ENCODE peak calls at places on chromosomes 16 and 17, in four cellular contexts. E is GM12878, K is SK-N-SH, G is K562. U is an unnamed sample.

GRCh38 chr16:6446370-6446769 is 886.3 kb upstream of the RBFOX1 start:
- DNase-seq in E (no peak), K (no peak), G (no peak), U (no peak)

GRCh38 chr16:85051067-85051709 is 23.6 kb downstream of the KIAA0513 start:
- DNase-seq in E (no peak), K (no peak), G (no peak), U (no peak)

GRCh38 chr17:3513305-3514035 is 37.7 kb downstream of the ASPA start:
- DNase-seq in E (no peak), K (no peak), G (peak), U (no peak)

GRCh38 chr17:15213381-15214087 is 51.6 kb downstream of the PMP22 start:
- DNase-seq in E (no peak), K (peak), G (no peak), U (no peak)

GRCh38 chr16:85028638-85029412 is 1.2 kb downstream of the KIAA0513 start:
- DNase-seq in E (no peak), K (no peak), G (no peak), U (no peak)

GRCh38 chr16:49785970-49786369 is 69.9 kb downstream of the ZNF423 start:
- DNase-seq in E (no peak), K (no peak), G (no peak), U (no peak)

GRCh38 chr16:79334127-79334526 is 266.4 kb downstream of the MAF start:
- DNase-seq in E (no peak), K (no peak), G (peak), U (peak)

GRCh38 chr16:15509051-15509592 is 74.7 kb downstream of the BMERB1 start:
- DNase-seq in E (no peak), K (peak), G (peak), U (no peak)

GRCh38 chr17:72267601-72268000 is 146.8 kb downstream of the SOX9 start:
- DNase-seq in E (no peak), K (no peak), G (no peak), U (no peak)

GRCh38 chr16:85370881-85371651 is 242.1 kb upstream of the GSE1 start:
- DNase-seq in E (no peak), K (peak), G (peak), U (no peak)

GRCh38 chr17:33220031-33220430 is 73.1 kb downstream of the ASIC2 start:
- DNase-seq in E (no peak), K (no peak), G (no peak), U (no peak)

GRCh38 chr16:73171380-73171779 is 123.5 kb upstream of the ZFHX3 start:
- DNase-seq in E (no peak), K (peak), G (no peak), U (no peak)

GRCh38 chr16:27220991-27221390 is 17.7 kb downstream of the KDM8 start:
- DNase-seq in E (no peak), K (no peak), G (no peak), U (no peak)

GRCh38 chr16:66182592-66182991 is 183.9 kb upstream of the CDH5 start:
- DNase-seq in E (no peak), K (no peak), G (no peak), U (no peak)

GRCh38 chr17:56597495-56597990 is 4.0 kb downstream of the NOG start:
- DNase-seq in E (no peak), K (peak), G (no peak), U (no peak)

GRCh38 chr17:42459256-42459982 is 741 bp downstream of the ATP6V0A1 start:
- DNase-seq in E (no peak), K (peak), G (peak), U (peak)

GRCh38 chr16:10616744-10617640 is 36.6 kb upstream of the EMP2 start:
- DNase-seq in E (no peak), K (peak), G (peak), U (peak)

GRCh38 chr17:10197721-10198508 is 491 bp downstream of the GAS7 start:
- DNase-seq in E (no peak), K (peak), G (no peak), U (no peak)

GRCh38 chr17:50785942-50786570 is 18.7 kb upstream of the ANKRD40CL start:
- DNase-seq in E (no peak), K (no peak), G (no peak), U (no peak)

GRCh38 chr17:55420067-55420775 is 1.4 kb downstream of the MMD start:
- DNase-seq in E (no peak), K (no peak), G (no peak), U (no peak)

GRCh38 chr16:1989209-1989825 is 453 bp upstream of the SYNGR3 start:
- DNase-seq in E (no peak), K (no peak), G (no peak), U (no peak)

GRCh38 chr17:57370051-57370581 is 113.8 kb downstream of the MSI2 start:
- DNase-seq in E (no peak), K (peak), G (no peak), U (peak)

GRCh38 chr17:81025756-81026155 is 9.2 kb upstream of the BAIAP2 start:
- DNase-seq in E (no peak), K (peak), G (no peak), U (no peak)

DNA sequence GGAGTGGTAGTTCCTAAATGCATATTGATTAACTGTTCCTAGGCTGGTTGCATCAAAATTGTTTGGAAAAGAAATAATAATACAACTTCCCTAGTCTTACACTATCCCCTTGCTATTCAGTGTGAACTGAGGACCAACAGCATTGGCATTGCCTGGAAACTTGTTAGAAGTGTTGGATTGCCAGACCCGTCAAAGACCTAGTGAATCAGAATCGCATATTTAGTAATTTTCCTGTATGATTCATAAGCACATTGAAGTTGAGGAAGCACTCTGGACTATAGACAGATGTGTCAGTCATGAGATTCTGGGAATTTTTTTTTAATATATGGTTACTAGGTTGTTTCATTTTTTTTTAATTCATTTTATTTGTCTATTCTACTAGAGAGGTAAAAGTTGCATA is 34.7 kb upstream of the KCNJ16 start:
- DNase-seq in E (no peak), K (no peak), G (no peak), U (no peak)
- TF ChIP-seq SMC3 in E (no peak), K (no peak), G (no peak), U (no peak)

DNA sequence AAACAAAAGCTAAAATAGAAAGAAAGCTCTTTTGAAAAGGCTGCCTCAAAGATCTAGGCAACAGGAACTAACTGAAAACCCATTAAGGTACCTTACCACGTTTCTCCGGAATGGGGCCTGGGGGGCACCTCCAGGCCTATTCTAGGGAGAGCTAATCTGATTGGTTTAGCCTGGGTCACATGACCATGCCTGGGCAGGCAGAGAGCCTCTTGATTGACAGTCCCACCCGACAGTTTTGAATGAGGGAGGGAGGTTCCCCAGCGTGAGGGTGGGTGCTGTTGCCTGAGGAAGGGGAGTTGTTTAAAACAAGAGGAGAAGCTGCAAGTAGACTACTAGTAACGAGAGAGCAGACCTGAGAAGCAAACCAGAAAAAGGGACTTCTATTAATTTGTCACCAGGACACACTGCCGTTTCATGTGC is 143.4 kb upstream of the HS3ST2 start:
- DNase-seq in E (no peak), K (peak), G (peak), U (peak)
- TF ChIP-seq TAF1 in E (no peak), K (no peak), G (no peak), U (no peak)

GRCh38 chr17:61251939-61252865 is 147.4 kb upstream of the TBX2 start:
- DNase-seq in E (no peak), K (peak), G (no peak), U (no peak)
- H2AFZ ChIP-seq in E (no peak), K (peak), G (no peak), U (no peak)

GRCh38 chr17:20121359-20122235 is 112.4 kb downstream of the SPECC1 start:
- DNase-seq in E (peak), K (peak), G (peak), U (peak)
- TF ChIP-seq SMC3 in E (peak), K (peak), G (peak), U (peak)

GRCh38 chr16:30379165-30379783 is 3.1 kb downstream of the SEPTIN1 start:
- DNase-seq in E (no peak), K (no peak), G (peak), U (no peak)

GRCh38 chr16:30380072-30380471 is 2.3 kb downstream of the SEPTIN1 start:
- DNase-seq in E (no peak), K (no peak), G (no peak), U (no peak)

GRCh38 chr16:30380801-30381208 is 1.6 kb downstream of the SEPTIN1 start:
- DNase-seq in E (no peak), K (no peak), G (peak), U (no peak)

GRCh38 chr16:30382398-30383015 is at the start of gene SEPTIN1:
- DNase-seq in E (peak), K (no peak), G (no peak), U (no peak)

DNA sequence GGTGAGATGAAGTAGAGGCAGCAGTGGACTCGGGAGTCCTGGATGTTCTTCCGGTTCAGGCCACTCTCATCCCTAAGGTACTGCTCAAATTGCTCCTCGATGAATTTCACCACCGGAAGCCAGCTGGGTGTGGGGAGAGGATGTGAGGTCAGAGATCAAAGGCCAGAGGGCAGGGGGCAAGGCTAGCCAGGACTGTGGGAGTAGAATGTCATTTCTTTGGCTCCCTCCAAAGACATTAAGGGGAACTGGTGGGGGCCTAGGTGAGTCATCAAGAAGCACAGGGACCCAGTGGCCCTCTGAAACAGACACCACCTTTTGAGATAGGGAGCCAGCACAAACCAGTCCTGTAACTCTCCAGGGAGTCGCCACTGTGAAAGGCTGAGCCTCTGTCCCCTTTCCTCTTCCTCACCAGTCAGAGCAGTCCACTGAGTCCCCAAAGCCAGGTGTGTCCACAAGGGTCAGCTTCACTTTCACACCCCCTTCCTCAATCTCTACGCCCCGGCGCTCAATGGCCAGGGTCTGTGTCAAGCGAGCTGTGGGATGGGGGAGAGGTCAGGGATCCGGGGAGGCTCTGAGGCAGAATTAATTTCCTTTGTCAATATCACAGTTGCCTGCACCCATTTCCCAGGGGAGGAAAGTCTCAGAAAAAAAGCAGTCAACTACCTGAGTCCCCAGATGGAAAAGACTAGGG is 865 bp downstream of the SEPTIN1 start:
- DNase-seq in E (no peak), K (no peak), G (peak), U (no peak)
- TF ChIP-seq TAF1 in E (no peak), K (no peak), G (peak), U (no peak)

DNA sequence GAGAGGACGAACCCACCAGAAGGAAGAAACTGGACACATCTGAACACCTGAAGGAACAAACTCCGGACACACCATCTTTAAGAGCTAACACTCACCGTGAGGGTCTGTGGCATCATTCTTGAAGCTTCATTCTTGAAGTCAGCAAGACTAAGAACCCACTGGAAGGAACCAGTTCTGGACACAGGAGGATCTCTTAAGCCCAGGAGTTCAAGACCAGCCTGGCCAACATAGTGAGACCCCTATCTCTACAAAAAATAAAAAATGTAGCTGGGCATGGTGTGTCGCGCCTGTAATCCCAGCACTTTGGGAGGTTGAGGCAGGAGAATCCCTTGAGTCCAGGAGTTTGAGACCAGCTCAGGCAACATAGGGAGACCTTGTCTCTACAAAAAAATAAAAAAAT is 20.5 kb upstream of the WIPF2 start:
- DNase-seq in E (no peak), K (no peak), G (no peak), U (no peak)
- H2AFZ ChIP-seq in E (no peak), K (no peak), G (peak), U (peak)

DNA sequence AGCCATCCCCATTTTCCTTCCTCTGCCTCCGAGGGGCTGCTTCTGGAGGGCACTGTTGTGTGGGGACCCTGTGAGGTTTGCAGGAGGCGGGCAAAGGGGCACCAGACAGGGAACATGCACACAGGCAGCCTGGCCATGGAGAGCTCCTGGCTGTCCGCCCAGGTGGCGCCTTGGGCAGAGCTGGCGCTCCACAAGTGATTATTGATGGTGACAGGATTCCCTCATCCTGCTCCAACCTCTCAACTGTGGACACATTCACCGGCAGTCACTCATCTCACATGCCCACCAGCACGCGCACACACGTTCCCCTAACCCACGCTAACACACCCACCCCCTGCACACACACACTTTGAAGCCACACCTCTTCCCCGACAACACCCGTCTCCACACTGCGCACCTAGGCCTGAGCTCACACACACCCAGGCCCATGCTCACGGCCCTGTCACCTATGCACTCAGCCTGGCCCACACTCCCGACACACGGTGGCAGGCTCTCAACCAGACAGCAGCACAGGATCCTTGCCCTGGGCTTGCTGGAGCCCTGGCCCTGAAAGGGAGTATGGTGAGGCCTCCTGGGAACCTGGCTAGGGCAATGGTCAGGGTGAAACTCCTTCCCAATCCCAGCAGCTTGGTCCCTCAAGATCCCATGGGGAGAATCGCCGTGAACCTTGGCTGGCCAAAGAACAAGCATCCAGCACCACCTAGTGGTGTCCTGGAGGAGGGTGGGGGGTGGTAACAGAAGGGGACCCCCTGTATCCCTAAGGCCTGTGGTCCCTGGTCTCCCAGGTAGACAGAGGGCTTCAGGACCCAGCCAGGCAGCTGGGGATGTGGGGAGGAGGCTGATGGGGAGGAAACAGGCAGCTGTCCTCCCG is 3.6 kb downstream of the PNMT start:
- DNase-seq in E (no peak), K (peak), G (peak), U (peak)
- TF ChIP-seq SMC3 in E (peak), K (peak), G (peak), U (peak)

DNA sequence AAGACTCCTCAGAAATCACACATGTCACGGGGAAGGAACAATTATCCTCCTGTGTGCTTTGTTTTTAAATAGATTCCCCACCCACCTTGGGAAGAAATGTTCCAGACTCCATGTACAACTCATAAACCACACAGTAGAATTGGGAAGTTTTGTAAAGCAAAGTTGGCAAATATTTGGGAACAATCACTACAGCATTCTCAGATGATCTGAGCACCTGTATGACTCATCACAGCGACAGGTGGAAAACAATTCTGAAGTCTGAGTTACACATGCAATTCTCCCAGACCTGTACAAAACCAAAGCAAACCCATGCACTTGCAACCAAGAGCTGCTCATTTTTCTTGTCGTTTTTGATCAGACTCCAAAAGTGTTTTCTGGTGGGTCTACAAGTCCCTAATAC is 14.4 kb upstream of the MYLK3 start:
- DNase-seq in E (no peak), K (no peak), G (no peak), U (no peak)
- TF ChIP-seq TAF1 in E (no peak), K (no peak), G (no peak), U (no peak)

GRCh38 chr16:23694707-23695373 is 16.2 kb downstream of the PLK1 start:
- DNase-seq in E (no peak), K (peak), G (no peak), U (peak)
- H2AFZ ChIP-seq in E (peak), K (no peak), G (peak), U (no peak)